ENCODE peak calls at places on chromosomes 3 and 15, in nine cellular contexts. One of them, this sample, is unnamed.

GRCh38 chr3:149330609-149331008 is 2.8 kb downstream of the TM4SF18 start:
- DNase-seq in brain microvascular endothelial cell: no peak
- DNase-seq in thoracic aorta: no peak
- DNase-seq in tibial nerve: no peak
- DNase-seq in left ventricle myocardium inferior: no peak
- DNase-seq in coronary artery: no peak
- DNase-seq in PC-9: no peak
- DNase-seq in IMR-90: peak
- DNase-seq in CD8-positive, alpha-beta T cell: no peak
- DNase-seq in this sample: no peak

GRCh38 chr15:50880651-50881114 is 27.8 kb upstream of the AP4E1 start:
- DNase-seq in PC-9: no peak
- DNase-seq in thoracic aorta: no peak
- DNase-seq in left ventricle myocardium inferior: no peak
- DNase-seq in IMR-90: peak
- DNase-seq in CD8-positive, alpha-beta T cell: no peak
- DNase-seq in tibial nerve: no peak
- DNase-seq in brain microvascular endothelial cell: no peak
- DNase-seq in coronary artery: no peak
- DNase-seq in this sample: no peak

GRCh38 chr15:85496551-85497545 is 116.4 kb downstream of the AKAP13 start:
- DNase-seq in left ventricle myocardium inferior: no peak
- DNase-seq in thoracic aorta: no peak
- DNase-seq in brain microvascular endothelial cell: no peak
- DNase-seq in tibial nerve: no peak
- DNase-seq in CD8-positive, alpha-beta T cell: no peak
- DNase-seq in IMR-90: no peak
- DNase-seq in PC-9: no peak
- DNase-seq in coronary artery: no peak
- DNase-seq in this sample: no peak

GRCh38 chr3:71581451-71581980 is 2.0 kb downstream of the FOXP1 start:
- DNase-seq in coronary artery: peak
- DNase-seq in left ventricle myocardium inferior: peak
- DNase-seq in CD8-positive, alpha-beta T cell: peak
- DNase-seq in brain microvascular endothelial cell: no peak
- DNase-seq in tibial nerve: no peak
- DNase-seq in PC-9: no peak
- DNase-seq in thoracic aorta: no peak
- DNase-seq in IMR-90: no peak
- DNase-seq in this sample: no peak

GRCh38 chr3:192917508-192918274 is at the start of gene MB21D2:
- DNase-seq in CD8-positive, alpha-beta T cell: peak
- DNase-seq in PC-9: peak
- DNase-seq in tibial nerve: peak
- DNase-seq in left ventricle myocardium inferior: peak
- DNase-seq in coronary artery: peak
- DNase-seq in thoracic aorta: peak
- DNase-seq in brain microvascular endothelial cell: peak
- DNase-seq in IMR-90: peak
- DNase-seq in this sample: peak

GRCh38 chr3:16085884-16086608 is 88.4 kb upstream of the GALNT15 start:
- DNase-seq in coronary artery: no peak
- DNase-seq in thoracic aorta: no peak
- DNase-seq in IMR-90: no peak
- DNase-seq in PC-9: no peak
- DNase-seq in left ventricle myocardium inferior: peak
- DNase-seq in brain microvascular endothelial cell: no peak
- DNase-seq in tibial nerve: peak
- DNase-seq in CD8-positive, alpha-beta T cell: no peak
- DNase-seq in this sample: no peak

GRCh38 chr3:45994661-45995369 is 809 bp downstream of the FYCO1 start:
- DNase-seq in PC-9: no peak
- DNase-seq in coronary artery: no peak
- DNase-seq in tibial nerve: no peak
- DNase-seq in thoracic aorta: no peak
- DNase-seq in CD8-positive, alpha-beta T cell: peak
- DNase-seq in left ventricle myocardium inferior: no peak
- DNase-seq in brain microvascular endothelial cell: no peak
- DNase-seq in IMR-90: no peak
- DNase-seq in this sample: peak

GRCh38 chr15:95362306-95362705 is 968.2 kb upstream of the NR2F2 start:
- DNase-seq in thoracic aorta: no peak
- DNase-seq in tibial nerve: no peak
- DNase-seq in IMR-90: no peak
- DNase-seq in CD8-positive, alpha-beta T cell: no peak
- DNase-seq in PC-9: no peak
- DNase-seq in left ventricle myocardium inferior: no peak
- DNase-seq in brain microvascular endothelial cell: no peak
- DNase-seq in coronary artery: no peak
- DNase-seq in this sample: no peak

GRCh38 chr3:154195620-154196366 is 74.6 kb downstream of the ARHGEF26 start:
- DNase-seq in brain microvascular endothelial cell: no peak
- DNase-seq in IMR-90: peak
- DNase-seq in left ventricle myocardium inferior: no peak
- DNase-seq in PC-9: no peak
- DNase-seq in thoracic aorta: no peak
- DNase-seq in tibial nerve: no peak
- DNase-seq in coronary artery: no peak
- DNase-seq in CD8-positive, alpha-beta T cell: no peak
- DNase-seq in this sample: no peak

GRCh38 chr15:77021803-77022381 is 27.0 kb downstream of the PSTPIP1 start:
- DNase-seq in brain microvascular endothelial cell: peak
- DNase-seq in thoracic aorta: no peak
- DNase-seq in IMR-90: peak
- DNase-seq in left ventricle myocardium inferior: no peak
- DNase-seq in CD8-positive, alpha-beta T cell: peak
- DNase-seq in tibial nerve: no peak
- DNase-seq in coronary artery: no peak
- DNase-seq in PC-9: no peak
- DNase-seq in this sample: no peak

GRCh38 chr3:11903047-11903446 is 56.4 kb upstream of the TAMM41 start:
- DNase-seq in IMR-90: no peak
- DNase-seq in thoracic aorta: no peak
- DNase-seq in brain microvascular endothelial cell: no peak
- DNase-seq in tibial nerve: no peak
- DNase-seq in CD8-positive, alpha-beta T cell: no peak
- DNase-seq in PC-9: no peak
- DNase-seq in left ventricle myocardium inferior: no peak
- DNase-seq in coronary artery: no peak
- DNase-seq in this sample: no peak

GRCh38 chr15:38216763-38217162 is 35.9 kb upstream of the SPRED1 start:
- DNase-seq in brain microvascular endothelial cell: peak
- DNase-seq in PC-9: no peak
- DNase-seq in IMR-90: peak
- DNase-seq in CD8-positive, alpha-beta T cell: no peak
- DNase-seq in coronary artery: no peak
- DNase-seq in tibial nerve: no peak
- DNase-seq in thoracic aorta: no peak
- DNase-seq in left ventricle myocardium inferior: no peak
- DNase-seq in this sample: peak

GRCh38 chr15:99076555-99077308 is 28.1 kb upstream of the SYNM start:
- DNase-seq in brain microvascular endothelial cell: peak
- DNase-seq in coronary artery: peak
- DNase-seq in left ventricle myocardium inferior: peak
- DNase-seq in IMR-90: peak
- DNase-seq in PC-9: peak
- DNase-seq in thoracic aorta: no peak
- DNase-seq in CD8-positive, alpha-beta T cell: peak
- DNase-seq in tibial nerve: no peak
- DNase-seq in this sample: peak

GRCh38 chr15:77871838-77872371 is 205.6 kb downstream of the TBC1D2B start:
- DNase-seq in thoracic aorta: no peak
- DNase-seq in left ventricle myocardium inferior: no peak
- DNase-seq in CD8-positive, alpha-beta T cell: no peak
- DNase-seq in IMR-90: no peak
- DNase-seq in brain microvascular endothelial cell: no peak
- DNase-seq in tibial nerve: no peak
- DNase-seq in PC-9: no peak
- DNase-seq in coronary artery: no peak
- DNase-seq in this sample: no peak

GRCh38 chr3:136495213-136495612 is 245.1 kb downstream of the PCCB start:
- DNase-seq in PC-9: no peak
- DNase-seq in left ventricle myocardium inferior: no peak
- DNase-seq in coronary artery: no peak
- DNase-seq in brain microvascular endothelial cell: no peak
- DNase-seq in IMR-90: no peak
- DNase-seq in CD8-positive, alpha-beta T cell: no peak
- DNase-seq in thoracic aorta: no peak
- DNase-seq in tibial nerve: no peak
- DNase-seq in this sample: no peak

GRCh38 chr3:131326307-131326706 is 55.3 kb upstream of the NUDT16 start:
- DNase-seq in brain microvascular endothelial cell: no peak
- DNase-seq in PC-9: no peak
- DNase-seq in thoracic aorta: no peak
- DNase-seq in IMR-90: no peak
- DNase-seq in coronary artery: no peak
- DNase-seq in left ventricle myocardium inferior: no peak
- DNase-seq in CD8-positive, alpha-beta T cell: no peak
- DNase-seq in tibial nerve: no peak
- DNase-seq in this sample: peak

GRCh38 chr3:131329774-131330173 is 51.8 kb upstream of the NUDT16 start:
- DNase-seq in coronary artery: no peak
- DNase-seq in PC-9: no peak
- DNase-seq in tibial nerve: no peak
- DNase-seq in left ventricle myocardium inferior: no peak
- DNase-seq in brain microvascular endothelial cell: no peak
- DNase-seq in thoracic aorta: no peak
- DNase-seq in CD8-positive, alpha-beta T cell: no peak
- DNase-seq in IMR-90: no peak
- DNase-seq in this sample: no peak

GRCh38 chr3:131322946-131323505 is 58.5 kb upstream of the NUDT16 start:
- DNase-seq in PC-9: no peak
- DNase-seq in coronary artery: no peak
- DNase-seq in brain microvascular endothelial cell: no peak
- DNase-seq in tibial nerve: no peak
- DNase-seq in left ventricle myocardium inferior: no peak
- DNase-seq in CD8-positive, alpha-beta T cell: no peak
- DNase-seq in IMR-90: no peak
- DNase-seq in thoracic aorta: no peak
- DNase-seq in this sample: no peak

DNA sequence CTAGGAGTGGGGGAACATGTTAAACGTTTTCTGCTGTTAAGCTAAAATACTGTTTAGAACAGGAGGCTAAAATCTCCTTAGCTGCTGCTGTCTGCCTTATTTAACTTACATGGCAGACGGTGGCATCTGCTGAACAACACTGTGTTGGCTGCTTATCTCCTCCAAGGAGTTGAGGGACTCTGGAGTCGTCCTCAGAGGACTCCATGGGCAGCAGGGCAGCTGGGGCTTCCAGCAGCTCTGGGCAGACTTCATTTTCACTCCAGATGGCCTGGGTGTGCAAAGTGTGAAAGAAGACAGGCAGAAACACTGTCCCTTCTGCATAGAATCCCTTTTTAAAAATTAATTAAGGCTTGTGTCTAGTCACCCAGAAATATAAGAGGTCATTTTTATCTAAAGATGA is 52.8 kb upstream of the NUDT16 start:
- DNase-seq in CD8-positive, alpha-beta T cell: no peak
- DNase-seq in IMR-90: no peak
- DNase-seq in thoracic aorta: no peak
- DNase-seq in left ventricle myocardium inferior: no peak
- DNase-seq in coronary artery: no peak
- DNase-seq in tibial nerve: no peak
- DNase-seq in brain microvascular endothelial cell: no peak
- DNase-seq in PC-9: no peak
- DNase-seq in this sample: no peak
- H3K27ac ChIP-seq in CD8-positive, alpha-beta T cell: no peak
- H3K27ac ChIP-seq in IMR-90: no peak
- H3K27ac ChIP-seq in thoracic aorta: no peak
- H3K27ac ChIP-seq in left ventricle myocardium inferior: no peak
- H3K27ac ChIP-seq in coronary artery: no peak
- H3K27ac ChIP-seq in tibial nerve: no peak
- H3K27ac ChIP-seq in brain microvascular endothelial cell: no peak
- H3K27ac ChIP-seq in PC-9: no peak
- H3K27ac ChIP-seq in this sample: no peak

GRCh38 chr3:19457449-19457848 is 309.1 kb downstream of the KCNH8 start:
- DNase-seq in CD8-positive, alpha-beta T cell: no peak
- DNase-seq in left ventricle myocardium inferior: no peak
- DNase-seq in tibial nerve: no peak
- DNase-seq in thoracic aorta: no peak
- DNase-seq in IMR-90: no peak
- DNase-seq in brain microvascular endothelial cell: no peak
- DNase-seq in PC-9: no peak
- DNase-seq in coronary artery: no peak
- DNase-seq in this sample: peak

GRCh38 chr3:19455546-19455945 is 307.2 kb downstream of the KCNH8 start:
- DNase-seq in IMR-90: no peak
- DNase-seq in coronary artery: no peak
- DNase-seq in brain microvascular endothelial cell: no peak
- DNase-seq in tibial nerve: no peak
- DNase-seq in CD8-positive, alpha-beta T cell: no peak
- DNase-seq in PC-9: no peak
- DNase-seq in thoracic aorta: no peak
- DNase-seq in left ventricle myocardium inferior: no peak
- DNase-seq in this sample: no peak
- TF ChIP-seq CTCF in IMR-90: no peak
- TF ChIP-seq CTCF in coronary artery: no peak
- TF ChIP-seq CTCF in brain microvascular endothelial cell: no peak
- TF ChIP-seq CTCF in tibial nerve: no peak
- TF ChIP-seq CTCF in CD8-positive, alpha-beta T cell: no peak
- TF ChIP-seq CTCF in PC-9: no peak
- TF ChIP-seq CTCF in thoracic aorta: no peak
- TF ChIP-seq CTCF in left ventricle myocardium inferior: no peak
- TF ChIP-seq CTCF in this sample: no peak

GRCh38 chr3:14393440-14394111 is 8.8 kb upstream of the SLC6A6 start:
- DNase-seq in thoracic aorta: no peak
- DNase-seq in IMR-90: peak
- DNase-seq in left ventricle myocardium inferior: no peak
- DNase-seq in brain microvascular endothelial cell: peak
- DNase-seq in coronary artery: no peak
- DNase-seq in CD8-positive, alpha-beta T cell: no peak
- DNase-seq in tibial nerve: no peak
- DNase-seq in PC-9: no peak
- DNase-seq in this sample: no peak
- H3K27ac ChIP-seq in thoracic aorta: no peak
- H3K27ac ChIP-seq in IMR-90: peak
- H3K27ac ChIP-seq in left ventricle myocardium inferior: no peak
- H3K27ac ChIP-seq in brain microvascular endothelial cell: no peak
- H3K27ac ChIP-seq in coronary artery: peak
- H3K27ac ChIP-seq in CD8-positive, alpha-beta T cell: no peak
- H3K27ac ChIP-seq in tibial nerve: no peak
- H3K27ac ChIP-seq in PC-9: no peak
- H3K27ac ChIP-seq in this sample: no peak

GRCh38 chr3:115087512-115087911 is 59.6 kb downstream of the ZBTB20 start:
- DNase-seq in CD8-positive, alpha-beta T cell: no peak
- DNase-seq in tibial nerve: no peak
- DNase-seq in IMR-90: no peak
- DNase-seq in left ventricle myocardium inferior: no peak
- DNase-seq in PC-9: no peak
- DNase-seq in thoracic aorta: no peak
- DNase-seq in brain microvascular endothelial cell: no peak
- DNase-seq in coronary artery: no peak
- DNase-seq in this sample: no peak

GRCh38 chr3:115095236-115095635 is 51.9 kb downstream of the ZBTB20 start:
- DNase-seq in tibial nerve: no peak
- DNase-seq in left ventricle myocardium inferior: no peak
- DNase-seq in IMR-90: no peak
- DNase-seq in coronary artery: no peak
- DNase-seq in PC-9: no peak
- DNase-seq in brain microvascular endothelial cell: no peak
- DNase-seq in CD8-positive, alpha-beta T cell: no peak
- DNase-seq in thoracic aorta: no peak
- DNase-seq in this sample: no peak

GRCh38 chr3:115086379-115086778 is 60.7 kb downstream of the ZBTB20 start:
- DNase-seq in IMR-90: no peak
- DNase-seq in coronary artery: no peak
- DNase-seq in left ventricle myocardium inferior: no peak
- DNase-seq in thoracic aorta: no peak
- DNase-seq in tibial nerve: no peak
- DNase-seq in CD8-positive, alpha-beta T cell: no peak
- DNase-seq in brain microvascular endothelial cell: no peak
- DNase-seq in PC-9: no peak
- DNase-seq in this sample: no peak

GRCh38 chr3:115092220-115092791 is 54.8 kb downstream of the ZBTB20 start:
- DNase-seq in tibial nerve: peak
- DNase-seq in coronary artery: no peak
- DNase-seq in brain microvascular endothelial cell: peak
- DNase-seq in left ventricle myocardium inferior: peak
- DNase-seq in PC-9: no peak
- DNase-seq in CD8-positive, alpha-beta T cell: peak
- DNase-seq in thoracic aorta: no peak
- DNase-seq in IMR-90: peak
- DNase-seq in this sample: peak
- TF ChIP-seq CTCF in tibial nerve: peak
- TF ChIP-seq CTCF in coronary artery: peak
- TF ChIP-seq CTCF in brain microvascular endothelial cell: peak
- TF ChIP-seq CTCF in left ventricle myocardium inferior: peak
- TF ChIP-seq CTCF in PC-9: peak
- TF ChIP-seq CTCF in CD8-positive, alpha-beta T cell: peak
- TF ChIP-seq CTCF in thoracic aorta: peak
- TF ChIP-seq CTCF in IMR-90: peak
- TF ChIP-seq CTCF in this sample: peak

This sample was measured in RWPE1.